ENCODE peak calls at places on chromosomes 5 and 9, in four cellular contexts. One of them, this sample, is unnamed.

GRCh38 chr9:100848731-100849130 is 179.8 kb upstream of the PLPPR1 start:
- DNase-seq in neural progenitor cell: no peak
- DNase-seq in GM23338: no peak
- DNase-seq in PC-3: no peak
- DNase-seq in this sample: no peak

GRCh38 chr5:62376064-62376463 is 27.6 kb downstream of the DIMT1 start:
- DNase-seq in PC-3: peak; percentile 58
- DNase-seq in neural progenitor cell: no peak
- DNase-seq in GM23338: no peak
- DNase-seq in this sample: no peak

GRCh38 chr5:1409386-1410110 is 35.7 kb downstream of the SLC6A3 start:
- DNase-seq in PC-3: peak; percentile 28
- DNase-seq in neural progenitor cell: peak; percentile 83
- DNase-seq in GM23338: peak; percentile 78
- DNase-seq in this sample: peak; percentile 45

GRCh38 chr9:138072897-138073296 is 195.3 kb downstream of the CACNA1B start:
- DNase-seq in neural progenitor cell: no peak
- DNase-seq in GM23338: no peak
- DNase-seq in PC-3: no peak
- DNase-seq in this sample: no peak

GRCh38 chr5:60092671-60093422 is 199.3 kb upstream of the PDE4D start:
- DNase-seq in neural progenitor cell: no peak
- DNase-seq in GM23338: no peak
- DNase-seq in PC-3: peak; percentile 93
- DNase-seq in this sample: no peak

GRCh38 chr5:139787568-139788293 is 7.9 kb upstream of the PSD2 start:
- DNase-seq in GM23338: peak; percentile 89
- DNase-seq in neural progenitor cell: peak; percentile 92
- DNase-seq in PC-3: peak; percentile 85
- DNase-seq in this sample: peak; percentile 80

GRCh38 chr9:113416149-113416726 is 5.7 kb downstream of the C9orf43 start:
- DNase-seq in GM23338: no peak
- DNase-seq in neural progenitor cell: no peak
- DNase-seq in PC-3: no peak
- DNase-seq in this sample: peak; percentile 54

GRCh38 chr5:80825780-80826460 is 134.2 kb upstream of the RASGRF2 start:
- DNase-seq in PC-3: no peak
- DNase-seq in neural progenitor cell: no peak
- DNase-seq in GM23338: no peak
- DNase-seq in this sample: no peak

GRCh38 chr5:73899916-73900315 is 273.9 kb downstream of the ARHGEF28 start:
- DNase-seq in neural progenitor cell: no peak
- DNase-seq in GM23338: no peak
- DNase-seq in PC-3: no peak
- DNase-seq in this sample: no peak

GRCh38 chr5:98934581-98934980 is 5.8 kb upstream of the CHD1 start:
- DNase-seq in GM23338: no peak
- DNase-seq in PC-3: peak; percentile 26
- DNase-seq in neural progenitor cell: no peak
- DNase-seq in this sample: no peak

GRCh38 chr9:74960548-74960947 is 7.8 kb upstream of the C9orf40 start:
- DNase-seq in neural progenitor cell: no peak
- DNase-seq in PC-3: peak; percentile 68
- DNase-seq in GM23338: no peak
- DNase-seq in this sample: no peak

GRCh38 chr5:181167814-181168488 is 20.6 kb downstream of the OR2V2 start:
- DNase-seq in neural progenitor cell: peak; percentile 79
- DNase-seq in PC-3: peak; percentile 35
- DNase-seq in GM23338: peak; percentile 94
- DNase-seq in this sample: no peak

GRCh38 chr9:100222674-100223073 is 123.6 kb downstream of the INVS start:
- DNase-seq in neural progenitor cell: peak; percentile 7
- DNase-seq in PC-3: peak; percentile 33
- DNase-seq in GM23338: peak; percentile 43
- DNase-seq in this sample: peak; percentile 26

GRCh38 chr5:15594922-15595568 is 95.1 kb downstream of the FBXL7 start:
- DNase-seq in PC-3: no peak
- DNase-seq in GM23338: peak; percentile 66
- DNase-seq in neural progenitor cell: no peak
- DNase-seq in this sample: no peak

GRCh38 chr5:93164690-93165089 is 416.3 kb downstream of the NR2F1-AS1 start:
- DNase-seq in neural progenitor cell: peak; percentile 24
- DNase-seq in PC-3: peak; percentile 95
- DNase-seq in GM23338: no peak
- DNase-seq in this sample: no peak

GRCh38 chr9:114723926-114724325 is 41.9 kb upstream of the TEX48 start:
- DNase-seq in GM23338: no peak
- DNase-seq in neural progenitor cell: no peak
- DNase-seq in PC-3: no peak
- DNase-seq in this sample: no peak
- TF ChIP-seq EZH2phosphoT487 in GM23338: no peak
- TF ChIP-seq EZH2phosphoT487 in neural progenitor cell: no peak
- TF ChIP-seq EZH2phosphoT487 in PC-3: no peak
- TF ChIP-seq EZH2phosphoT487 in this sample: no peak

GRCh38 chr5:142698447-142698846 is 12.6 kb upstream of the FGF1 start:
- DNase-seq in neural progenitor cell: no peak
- DNase-seq in PC-3: no peak
- DNase-seq in GM23338: no peak
- DNase-seq in this sample: no peak
- H3F3A ChIP-seq in neural progenitor cell: peaks cover 4% of the 10 kb centered on the region
- H3F3A ChIP-seq in PC-3: no peaks in the 10 kb centered on the region
- H3F3A ChIP-seq in GM23338: no peaks in the 10 kb centered on the region
- H3F3A ChIP-seq in this sample: no peaks in the 10 kb centered on the region

GRCh38 chr5:175823731-175824525 is 47.5 kb upstream of the CPLX2 start:
- DNase-seq in GM23338: peak; percentile 64
- DNase-seq in neural progenitor cell: peak; percentile 62
- DNase-seq in PC-3: no peak
- DNase-seq in this sample: no peak
- TF ChIP-seq EZH2phosphoT487 in GM23338: no peak
- TF ChIP-seq EZH2phosphoT487 in neural progenitor cell: no peak
- TF ChIP-seq EZH2phosphoT487 in PC-3: no peak
- TF ChIP-seq EZH2phosphoT487 in this sample: no peak

DNA sequence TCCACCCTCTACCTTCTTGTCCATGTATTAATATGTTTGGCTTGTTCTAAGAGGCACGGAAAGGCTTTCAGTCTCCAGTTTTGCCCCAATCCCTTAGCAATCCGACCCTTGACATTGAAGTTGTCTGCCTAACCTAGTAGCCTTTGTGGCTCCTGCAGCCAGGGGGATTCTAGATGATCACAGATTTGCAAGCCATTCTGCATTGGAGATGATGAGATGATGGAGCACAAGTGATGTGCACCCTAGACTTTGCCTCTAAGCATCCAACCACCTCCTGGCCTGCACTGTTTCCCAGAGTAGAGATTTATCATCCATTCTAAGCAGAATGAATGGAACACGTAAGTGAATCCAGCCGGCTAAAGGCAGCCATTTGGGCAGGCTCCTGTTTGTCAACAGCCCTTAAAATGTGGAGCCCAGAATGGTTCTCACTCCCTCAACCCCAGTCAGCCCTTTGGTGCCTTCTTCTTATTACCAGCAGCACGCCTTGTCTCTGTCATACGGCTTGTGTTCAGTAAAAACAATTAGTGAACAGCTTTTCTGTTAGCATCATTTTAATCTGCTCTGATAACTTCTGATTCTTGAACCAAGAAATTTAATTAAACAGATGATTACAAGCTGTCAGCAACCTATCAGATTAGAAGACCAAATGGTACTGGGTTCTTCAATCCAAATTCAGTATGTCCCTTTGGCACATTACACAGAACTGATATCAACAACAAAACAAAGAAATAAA is 5.7 kb upstream of the TRAF1 start:
- DNase-seq in neural progenitor cell: no peak
- DNase-seq in PC-3: no peak
- DNase-seq in GM23338: no peak
- DNase-seq in this sample: no peak
- H3F3A ChIP-seq in neural progenitor cell: peaks cover 13% of the 10 kb centered on the region
- H3F3A ChIP-seq in PC-3: no peaks in the 10 kb centered on the region
- H3F3A ChIP-seq in GM23338: peaks cover 12% of the 10 kb centered on the region
- H3F3A ChIP-seq in this sample: peaks cover 51% of the 10 kb centered on the region

GRCh38 chr5:78629590-78629989 is 19.0 kb downstream of the LHFPL2 start:
- DNase-seq in neural progenitor cell: no peak
- DNase-seq in GM23338: no peak
- DNase-seq in PC-3: no peak
- DNase-seq in this sample: no peak
- TF ChIP-seq EZH2phosphoT487 in neural progenitor cell: no peak
- TF ChIP-seq EZH2phosphoT487 in GM23338: no peak
- TF ChIP-seq EZH2phosphoT487 in PC-3: no peak
- TF ChIP-seq EZH2phosphoT487 in this sample: no peak

GRCh38 chr5:159821541-159821940 is 94.7 kb upstream of the ADRA1B start:
- DNase-seq in PC-3: no peak
- DNase-seq in GM23338: no peak
- DNase-seq in neural progenitor cell: no peak
- DNase-seq in this sample: no peak
- H3F3A ChIP-seq in PC-3: peaks cover 5% of the 10 kb centered on the region
- H3F3A ChIP-seq in GM23338: no peaks in the 10 kb centered on the region
- H3F3A ChIP-seq in neural progenitor cell: no peaks in the 10 kb centered on the region
- H3F3A ChIP-seq in this sample: peaks cover 6% of the 10 kb centered on the region

GRCh38 chr5:4977421-4977820 is 162.7 kb upstream of the ADAMTS16 start:
- DNase-seq in PC-3: no peak
- DNase-seq in GM23338: no peak
- DNase-seq in neural progenitor cell: no peak
- DNase-seq in this sample: no peak
- TF ChIP-seq EZH2phosphoT487 in PC-3: no peak
- TF ChIP-seq EZH2phosphoT487 in GM23338: no peak
- TF ChIP-seq EZH2phosphoT487 in neural progenitor cell: no peak
- TF ChIP-seq EZH2phosphoT487 in this sample: no peak

DNA sequence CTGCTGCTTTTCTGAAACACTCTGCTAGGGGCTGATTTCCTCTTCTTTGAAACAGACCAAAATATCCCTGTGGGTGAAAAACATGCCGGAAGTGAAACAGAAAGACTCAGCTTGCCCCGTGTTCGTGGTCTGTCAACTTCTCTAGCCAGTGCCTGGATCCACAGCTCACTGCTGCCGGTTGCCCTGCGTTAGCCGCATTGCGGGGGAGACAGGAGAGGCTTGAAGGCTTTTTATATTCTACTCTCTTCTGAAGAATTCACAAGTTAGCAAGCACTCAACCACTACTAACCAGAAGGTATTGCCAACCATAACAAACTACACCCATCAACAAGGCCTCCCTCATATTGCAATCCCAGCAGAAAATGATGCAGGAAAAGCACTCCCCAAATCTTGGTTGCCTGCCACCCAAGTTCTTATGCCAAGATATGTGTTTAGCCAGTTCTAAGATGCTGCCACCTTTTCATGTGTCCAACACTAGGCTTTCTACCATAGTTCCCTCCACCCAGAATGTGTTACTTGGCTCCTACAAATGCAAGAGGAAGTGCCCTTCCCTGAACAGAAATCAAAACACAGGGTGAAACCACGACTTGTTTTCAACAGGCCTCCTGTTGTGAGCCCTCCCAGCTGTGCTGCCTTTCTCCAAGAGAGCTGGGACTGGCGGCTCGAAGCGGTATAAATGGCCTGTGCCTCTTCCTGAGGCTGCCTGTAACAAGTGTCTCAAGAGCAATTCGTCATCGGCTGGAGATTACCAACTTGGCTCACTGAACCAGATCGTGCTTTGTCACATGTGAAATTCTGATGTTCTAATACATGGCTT is 128.9 kb downstream of the SNX18 start:
- DNase-seq in PC-3: peak; percentile 44
- DNase-seq in neural progenitor cell: peak; percentile 64
- DNase-seq in GM23338: peak; percentile 49
- DNase-seq in this sample: peak; percentile 95
- H3F3A ChIP-seq in PC-3: no peaks in the 10 kb centered on the region
- H3F3A ChIP-seq in neural progenitor cell: no peaks in the 10 kb centered on the region
- H3F3A ChIP-seq in GM23338: no peaks in the 10 kb centered on the region
- H3F3A ChIP-seq in this sample: peaks cover 31% of the 10 kb centered on the region

GRCh38 chr5:5409151-5409810 is 13.2 kb upstream of the ICE1 start:
- DNase-seq in PC-3: peak; percentile 43
- DNase-seq in GM23338: peak; percentile 62
- DNase-seq in neural progenitor cell: peak; percentile 26
- DNase-seq in this sample: no peak
- TF ChIP-seq EZH2phosphoT487 in PC-3: no peak
- TF ChIP-seq EZH2phosphoT487 in GM23338: no peak
- TF ChIP-seq EZH2phosphoT487 in neural progenitor cell: no peak
- TF ChIP-seq EZH2phosphoT487 in this sample: no peak